ENCODE peak calls at places on chromosome 14, in six cellular contexts. G is putamen; Y is CD8-positive, alpha-beta memory T cell; F is left cardiac atrium; V is HCEC 1CT; Q is AG20443. Z is an unnamed sample.

GRCh38 chr14:36519431-36520321 is at the start of gene NKX2-1:
- DNase-seq in Y (no peak), G (no peak), V (no peak), Q (no peak), F (no peak), Z (peak)

GRCh38 chr14:77682158-77682553 is 25.7 kb downstream of the ALKBH1 start:
- DNase-seq in Y (no peak), V (peak), F (no peak), Q (no peak), G (peak), Z (no peak)

GRCh38 chr14:89911018-89911919 is 43.3 kb downstream of the EFCAB11 start:
- DNase-seq in V (peak), G (peak), Y (no peak), Q (peak), F (no peak), Z (no peak)

GRCh38 chr14:52349731-52350130 is 35.6 kb downstream of the PTGER2 start:
- DNase-seq in F (no peak), Y (no peak), G (no peak), Q (no peak), V (no peak), Z (no peak)

GRCh38 chr14:93905623-93906022 is 21.5 kb upstream of the FAM181A start:
- DNase-seq in Q (no peak), V (no peak), F (no peak), Y (no peak), G (no peak), Z (no peak)

GRCh38 chr14:79352026-79352425 is 859.3 kb downstream of the DIO2 start:
- DNase-seq in Q (no peak), G (no peak), F (no peak), Y (no peak), V (peak), Z (no peak)

GRCh38 chr14:50805396-50805795 is 25.6 kb downstream of the NIN start:
- DNase-seq in F (no peak), Y (no peak), Q (no peak), G (no peak), V (no peak), Z (no peak)

GRCh38 chr14:100607611-100607956 is 20.4 kb upstream of the BEGAIN start:
- DNase-seq in Q (no peak), G (no peak), F (no peak), Y (no peak), V (no peak), Z (no peak)

GRCh38 chr14:69079188-69079742 is 73.7 kb downstream of the DCAF5 start:
- DNase-seq in V (peak), F (no peak), G (no peak), Q (peak), Y (no peak), Z (no peak)

GRCh38 chr14:77883479-77884238 is 83.8 kb downstream of the ADCK1 start:
- DNase-seq in Y (no peak), V (no peak), G (no peak), Q (no peak), F (no peak), Z (no peak)

GRCh38 chr14:49461529-49462401 is 124.4 kb downstream of the RPS29 start:
- DNase-seq in Q (peak), G (peak), V (peak), Y (peak), F (peak), Z (peak)

GRCh38 chr14:23910081-23910875 is 43.3 kb upstream of the DHRS4 start:
- DNase-seq in F (no peak), Y (no peak), V (peak), Q (peak), G (peak), Z (peak)

GRCh38 chr14:34713681-34714319 is 593 bp downstream of the CFL2 start:
- DNase-seq in Y (peak), V (peak), Q (peak), G (no peak), F (peak), Z (peak)

GRCh38 chr14:74981833-74982232 is 20.9 kb upstream of the EIF2B2 start:
- DNase-seq in V (no peak), Y (no peak), Q (peak), G (no peak), F (no peak), Z (no peak)

GRCh38 chr14:103316723-103317122 is 17.3 kb upstream of the EIF5 start:
- DNase-seq in F (no peak), Q (no peak), Y (no peak), G (no peak), V (no peak), Z (no peak)

GRCh38 chr14:20799955-20800544 is 2.6 kb downstream of the RNASE1 start:
- DNase-seq in Y (no peak), V (no peak), F (peak), G (peak), Q (no peak), Z (no peak)

GRCh38 chr14:20560961-20561360 is at the start of gene RNASE9:
- DNase-seq in Q (no peak), G (no peak), V (no peak), F (no peak), Y (no peak), Z (no peak)

GRCh38 chr14:100767003-100767787 is 40.5 kb downstream of the DLK1 start:
- DNase-seq in F (no peak), G (no peak), Y (no peak), V (no peak), Q (no peak), Z (no peak)

GRCh38 chr14:44403194-44403593 is 103.9 kb downstream of the FSCB start:
- DNase-seq in G (no peak), F (no peak), Y (no peak), V (no peak), Q (no peak), Z (no peak)

GRCh38 chr14:95045255-95045701 is 112.1 kb downstream of the DICER1 start:
- DNase-seq in F (no peak), Q (no peak), V (no peak), G (no peak), Y (no peak), Z (no peak)

GRCh38 chr14:82837611-82838140 is 1304.0 kb upstream of the SEL1L start:
- DNase-seq in V (no peak), G (no peak), Q (no peak), Y (no peak), F (no peak), Z (no peak)

GRCh38 chr14:103029936-103030335 is 27.4 kb downstream of the CDC42BPB start:
- DNase-seq in V (no peak), F (no peak), Q (no peak), G (no peak), Y (no peak), Z (no peak)

GRCh38 chr14:57502581-57503254 is 9.1 kb upstream of the CCDC198 start:
- DNase-seq in V (no peak), Y (no peak), F (peak), Q (no peak), G (no peak), Z (no peak)

GRCh38 chr14:87489196-87489819 is 503.7 kb downstream of the GALC start:
- DNase-seq in F (no peak), G (no peak), Q (no peak), Y (no peak), V (no peak), Z (no peak)

GRCh38 chr14:61661471-61661988 is 33.8 kb upstream of the HIF1A start:
- DNase-seq in Q (no peak), G (no peak), Y (no peak), V (peak), F (no peak), Z (peak)

GRCh38 chr14:55388160-55388559 is 23.5 kb downstream of the ATG14 start:
- DNase-seq in Y (no peak), F (no peak), Q (no peak), G (no peak), V (peak), Z (no peak)

GRCh38 chr14:65585216-65585615 is 172.7 kb downstream of the FUT8 start:
- DNase-seq in Y (no peak), V (peak), G (no peak), Q (no peak), F (no peak), Z (no peak)

GRCh38 chr14:33848706-33849454 is 102.0 kb downstream of the EGLN3 start:
- DNase-seq in G (peak), V (no peak), F (peak), Y (no peak), Q (peak), Z (no peak)

GRCh38 chr14:60311417-60311816 is 62.4 kb downstream of the PPM1A start:
- DNase-seq in Y (no peak), F (no peak), V (peak), Q (no peak), G (no peak), Z (no peak)

GRCh38 chr14:57732886-57733285 is 133.0 kb downstream of the SLC35F4 start:
- DNase-seq in Y (no peak), V (peak), G (no peak), Q (no peak), F (no peak), Z (no peak)

GRCh38 chr14:89011727-89012271 is 187.3 kb downstream of the TTC8 start:
- DNase-seq in Q (no peak), F (no peak), Y (no peak), V (no peak), G (no peak), Z (no peak)

GRCh38 chr14:58763210-58763609 is 125.4 kb downstream of the DACT1 start:
- DNase-seq in V (no peak), G (no peak), Y (no peak), Q (no peak), F (no peak), Z (no peak)

GRCh38 chr14:22344673-22345072 is 244.4 kb downstream of the DAD1 start:
- DNase-seq in G (no peak), Q (no peak), F (no peak), Y (no peak), V (no peak), Z (no peak)

GRCh38 chr14:24131549-24131966 is 1.1 kb downstream of the FITM1 start:
- DNase-seq in V (no peak), Y (no peak), F (no peak), G (no peak), Q (no peak), Z (no peak)

GRCh38 chr14:31270196-31270772 is 62.7 kb upstream of the HECTD1 start:
- DNase-seq in Y (no peak), V (peak), Q (no peak), F (no peak), G (no peak), Z (no peak)

GRCh38 chr14:20454359-20454644 is 310 bp downstream of the OSGEP start:
- DNase-seq in V (no peak), Y (peak), F (no peak), Q (no peak), G (peak), Z (no peak)

GRCh38 chr14:39576726-39577125 is 144.5 kb upstream of the FBXO33 start:
- DNase-seq in F (no peak), G (no peak), Q (no peak), Y (no peak), V (no peak), Z (no peak)

Z was measured in GM13977.